ENCODE peak calls at places on chromosomes 7 and 10, in seven cellular contexts. K is body of pancreas; R is sciatic nerve; O is GM12891; J is adrenal gland; X is stimulated activated effector memory CD8-positive, alpha-beta T cell treated with anti-CD3 and anti-CD28 coated beads, Interleukin-12 subunit alpha, Interleukin-12 subunit beta, amount 100 ng/mL, for 72 hours; T is endothelial cell of umbilical vein. Z is an unnamed sample.

GRCh38 chr7:46360811-46361210 is 439.7 kb upstream of the IGFBP3 start:
- DNase-seq in K (no peak), R (no peak), O (no peak), J (no peak), X (no peak), T (no peak), Z (no peak)

GRCh38 chr10:114110174-114110972 is 63.6 kb downstream of the CCDC186 start:
- DNase-seq in K (no peak), R (no peak), O (no peak), J (no peak), X (no peak), T (no peak), Z (no peak)

GRCh38 chr10:5502903-5503835 is 3.8 kb upstream of the CALML5 start:
- DNase-seq in K (peak), R (peak), O (no peak), J (no peak), X (no peak), T (no peak), Z (no peak)

GRCh38 chr7:3558410-3558809 is 257.4 kb downstream of the SDK1 start:
- DNase-seq in K (no peak), R (no peak), O (no peak), J (no peak), X (no peak), T (peak), Z (no peak)

GRCh38 chr7:84847790-84848189 is 339.1 kb downstream of the SEMA3D start:
- DNase-seq in K (no peak), R (no peak), O (no peak), J (no peak), X (no peak), T (no peak), Z (no peak)

GRCh38 chr7:2299853-2300512 is 14.3 kb downstream of the SNX8 start:
- DNase-seq in K (no peak), R (no peak), O (no peak), J (no peak), X (no peak), T (peak), Z (no peak)

GRCh38 chr10:46325021-46325420 is 38.2 kb downstream of the ANTXRL start:
- DNase-seq in K (no peak), R (no peak), O (no peak), J (no peak), X (no peak), T (no peak), Z (no peak)

GRCh38 chr7:64775289-64775688 is 18.9 kb upstream of the ZNF138 start:
- DNase-seq in K (no peak), R (no peak), O (no peak), J (no peak), X (no peak), T (no peak), Z (no peak)

GRCh38 chr10:451856-452255 is 237.6 kb downstream of the DIP2C start:
- DNase-seq in K (no peak), R (no peak), O (no peak), J (no peak), X (no peak), T (no peak), Z (no peak)

GRCh38 chr7:51236470-51237127 is 80.0 kb downstream of the COBL start:
- DNase-seq in K (no peak), R (no peak), O (no peak), J (no peak), X (no peak), T (no peak), Z (no peak)

GRCh38 chr10:124626759-124627380 is 117.3 kb downstream of the FAM53B start:
- DNase-seq in K (no peak), R (no peak), O (no peak), J (no peak), X (peak), T (no peak), Z (no peak)

GRCh38 chr10:101032637-101033201 is 1.7 kb downstream of the SFXN3 start:
- DNase-seq in K (peak), R (no peak), O (no peak), J (peak), X (peak), T (peak), Z (no peak)

GRCh38 chr7:78221961-78222751 is 423.6 kb downstream of the PHTF2 start:
- DNase-seq in K (no peak), R (no peak), O (no peak), J (no peak), X (no peak), T (no peak), Z (no peak)

GRCh38 chr7:16098058-16098457 is 323.3 kb downstream of the CRPPA start:
- DNase-seq in K (no peak), R (no peak), O (no peak), J (no peak), X (no peak), T (peak), Z (no peak)

GRCh38 chr10:10431422-10432066 is 586.1 kb upstream of the CELF2 start:
- DNase-seq in K (no peak), R (no peak), O (no peak), J (no peak), X (no peak), T (no peak), Z (no peak)

GRCh38 chr7:106223156-106223555 is 61.6 kb downstream of the NAMPT start:
- DNase-seq in K (no peak), R (no peak), O (no peak), J (no peak), X (no peak), T (no peak), Z (no peak)

GRCh38 chr10:86690657-86691084 is 22.4 kb downstream of the LDB3 start:
- DNase-seq in K (no peak), R (no peak), O (no peak), J (no peak), X (no peak), T (no peak), Z (no peak)

GRCh38 chr10:580796-581195 is 108.7 kb downstream of the DIP2C start:
- DNase-seq in K (no peak), R (no peak), O (no peak), J (peak), X (no peak), T (no peak), Z (no peak)

GRCh38 chr7:5296015-5296621 is 13.4 kb downstream of the SLC29A4 start:
- DNase-seq in K (no peak), R (no peak), O (no peak), J (no peak), X (no peak), T (no peak), Z (no peak)

GRCh38 chr10:48377751-48378585 is 71.5 kb downstream of the MAPK8 start:
- DNase-seq in K (no peak), R (no peak), O (no peak), J (no peak), X (no peak), T (no peak), Z (no peak)

GRCh38 chr10:132392811-132393694 is 3.9 kb upstream of the PWWP2B start:
- DNase-seq in K (no peak), R (peak), O (no peak), J (peak), X (no peak), T (no peak), Z (no peak)

GRCh38 chr7:130560972-130561371 is 69.1 kb downstream of the MEST start:
- DNase-seq in K (peak), R (no peak), O (peak), J (no peak), X (no peak), T (peak), Z (peak)

GRCh38 chr10:120997313-120998102 is 146.3 kb downstream of the WDR11 start:
- DNase-seq in K (no peak), R (no peak), O (no peak), J (no peak), X (peak), T (no peak), Z (no peak)

GRCh38 chr7:130352335-130353074 is 7.9 kb downstream of the CPA5 start:
- DNase-seq in K (no peak), R (no peak), O (no peak), J (no peak), X (no peak), T (peak), Z (no peak)

GRCh38 chr10:68423522-68423921 is 16.4 kb upstream of the RUFY2 start:
- DNase-seq in K (no peak), R (no peak), O (no peak), J (no peak), X (no peak), T (peak), Z (no peak)

GRCh38 chr7:108660465-108660864 is 90.8 kb downstream of the DNAJB9 start:
- DNase-seq in K (no peak), R (no peak), O (no peak), J (no peak), X (no peak), T (peak), Z (no peak)

GRCh38 chr10:100008708-100009282 is 952 bp downstream of the DNMBP start:
- DNase-seq in K (no peak), R (no peak), O (no peak), J (no peak), X (no peak), T (peak), Z (no peak)

GRCh38 chr7:105621617-105622016 is 40.3 kb upstream of the EFCAB10 start:
- DNase-seq in K (peak), R (peak), O (no peak), J (peak), X (no peak), T (peak), Z (no peak)

GRCh38 chr7:44114586-44115310 is 8.6 kb downstream of the POLD2 start:
- DNase-seq in K (peak), R (no peak), O (no peak), J (peak), X (no peak), T (no peak), Z (no peak)

GRCh38 chr7:65974191-65974801 is 7.7 kb downstream of the GUSB start:
- DNase-seq in K (no peak), R (peak), O (no peak), J (no peak), X (no peak), T (no peak), Z (no peak)

GRCh38 chr7:130899071-130899451 is 165.1 kb upstream of the KLF14 start:
- DNase-seq in K (no peak), R (no peak), O (no peak), J (no peak), X (no peak), T (no peak), Z (no peak)

GRCh38 chr10:6778992-6779701 is 199.1 kb upstream of the PRKCQ start:
- DNase-seq in K (peak), R (no peak), O (no peak), J (no peak), X (no peak), T (peak), Z (no peak)

GRCh38 chr7:86301301-86301700 is 342.4 kb upstream of the GRM3 start:
- DNase-seq in K (no peak), R (no peak), O (no peak), J (no peak), X (no peak), T (no peak), Z (no peak)

GRCh38 chr7:117212969-117213877 is 109.6 kb downstream of the WNT2 start:
- DNase-seq in K (peak), R (peak), O (no peak), J (peak), X (peak), T (peak), Z (no peak)

GRCh38 chr7:16579216-16579615 is 52.6 kb downstream of the LRRC72 start:
- DNase-seq in K (no peak), R (no peak), O (no peak), J (no peak), X (no peak), T (no peak), Z (no peak)

GRCh38 chr10:119817991-119818888 is 54.4 kb downstream of the MCMBP start:
- DNase-seq in K (peak), R (peak), O (no peak), J (peak), X (no peak), T (peak), Z (no peak)

GRCh38 chr7:148918058-148918596 is 34.0 kb upstream of the EZH2 start:
- DNase-seq in K (no peak), R (no peak), O (no peak), J (no peak), X (no peak), T (no peak), Z (no peak)

GRCh38 chr10:125159932-125160855 is at the start of gene CTBP2:
- DNase-seq in K (peak), R (peak), O (no peak), J (peak), X (no peak), T (peak), Z (no peak)

GRCh38 chr10:74863508-74863907 is 37.1 kb downstream of the KAT6B start:
- DNase-seq in K (no peak), R (no peak), O (no peak), J (no peak), X (no peak), T (no peak), Z (no peak)